ENCODE peak calls at places on chromosomes 11 and 22, in seven cellular contexts. Y is skeletal muscle cell, N is left kidney, O is heart right ventricle, X is HFF-Myc, C is neural crest cell, V is suprapubic skin. E is an unnamed sample.

GRCh38 chr11:93444671-93445073 is 98.5 kb downstream of the SMCO4 start:
- DNase-seq in Y (peak; percentile 23), N (peak; percentile 92), O (no peak), X (no peak), C (peak; percentile 37), V (no peak), E (no peak)

GRCh38 chr22:41943661-41944209 is 3.2 kb downstream of the CENPM start:
- DNase-seq in Y (no peak), N (no peak), O (no peak), X (no peak), C (no peak), V (no peak), E (no peak)

GRCh38 chr11:22203281-22203680 is 10.4 kb downstream of the ANO5 start:
- DNase-seq in Y (no peak), N (no peak), O (no peak), X (no peak), C (no peak), V (no peak), E (no peak)

GRCh38 chr22:34080501-34080900 is 160.2 kb upstream of the LARGE1 start:
- DNase-seq in Y (no peak), N (no peak), O (no peak), X (no peak), C (no peak), V (no peak), E (no peak)

GRCh38 chr11:842370-843002 is at the start of the genes POLR2L and TSPAN4:
- DNase-seq in Y (peak; percentile 64), N (peak; percentile 94), O (peak; percentile 91), X (peak; percentile 62), C (peak; percentile 84), V (peak; percentile 98), E (no peak)

GRCh38 chr22:17307566-17307965 is 61.7 kb upstream of the CECR2 start:
- DNase-seq in Y (no peak), N (peak; percentile 59), O (no peak), X (no peak), C (no peak), V (no peak), E (no peak)

GRCh38 chr11:124884340-124884739 is 13.3 kb downstream of the ROBO4 start:
- DNase-seq in Y (no peak), N (no peak), O (no peak), X (no peak), C (no peak), V (no peak), E (no peak)

GRCh38 chr11:129695543-129696308 is 119.9 kb upstream of the TMEM45B start:
- DNase-seq in Y (no peak), N (peak; percentile 93), O (peak; percentile 24), X (no peak), C (peak; percentile 80), V (no peak), E (peak; percentile 18)

GRCh38 chr22:32859743-32860142 is 58.2 kb downstream of the TIMP3 start:
- DNase-seq in Y (no peak), N (no peak), O (no peak), X (no peak), C (no peak), V (no peak), E (no peak)

GRCh38 chr11:134030853-134031252 is 38.0 kb upstream of the JAM3 start:
- DNase-seq in Y (no peak), N (no peak), O (no peak), X (no peak), C (no peak), V (no peak), E (no peak)

GRCh38 chr11:22670803-22671202 is 4.4 kb downstream of the GAS2 start:
- DNase-seq in Y (no peak), N (peak; percentile 35), O (no peak), X (no peak), C (no peak), V (no peak), E (peak; percentile 25)

GRCh38 chr11:1277936-1278512 is 31.4 kb downstream of the TOLLIP start:
- DNase-seq in Y (no peak), N (peak; percentile 38), O (no peak), X (no peak), C (no peak), V (no peak), E (no peak)

GRCh38 chr22:24153353-24153752 is 27.9 kb upstream of the SUSD2 start:
- DNase-seq in Y (no peak), N (no peak), O (no peak), X (no peak), C (no peak), V (no peak), E (no peak)

GRCh38 chr22:37328017-37328416 is 45.7 kb downstream of the CYTH4 start:
- DNase-seq in Y (peak; percentile 57), N (no peak), O (no peak), X (peak; percentile 95), C (no peak), V (no peak), E (no peak)

GRCh38 chr22:32949719-32950118 is 108.5 kb downstream of the SYN3 start:
- DNase-seq in Y (no peak), N (peak; percentile 77), O (no peak), X (no peak), C (no peak), V (no peak), E (no peak)

GRCh38 chr11:44945639-44946038 is 5.0 kb downstream of the TP53I11 start:
- DNase-seq in Y (no peak), N (no peak), O (peak; percentile 70), X (no peak), C (no peak), V (peak; percentile 90), E (no peak)

GRCh38 chr11:57427692-57428082 is 766 bp upstream of the SLC43A3 start:
- DNase-seq in Y (peak; percentile 74), N (no peak), O (peak; percentile 55), X (no peak), C (no peak), V (peak; percentile 89), E (no peak)

GRCh38 chr22:44357962-44358553 is 45.3 kb upstream of the SHISAL1 start:
- DNase-seq in Y (no peak), N (peak; percentile 85), O (peak; percentile 39), X (no peak), C (no peak), V (peak; percentile 35), E (no peak)

GRCh38 chr11:28566643-28567042 is 458.5 kb downstream of the METTL15 start:
- DNase-seq in Y (peak; percentile 98), N (peak; percentile 85), O (peak; percentile 67), X (peak; percentile 84), C (peak; percentile 20), V (no peak), E (peak; percentile 36)

GRCh38 chr22:29477919-29478318 is 2.1 kb upstream of the NEFH start:
- DNase-seq in Y (no peak), N (peak; percentile 42), O (no peak), X (no peak), C (no peak), V (no peak), E (no peak)

GRCh38 chr11:33730716-33731115 is 5.5 kb downstream of the CD59 start:
- DNase-seq in Y (no peak), N (no peak), O (no peak), X (no peak), C (no peak), V (no peak), E (no peak)

GRCh38 chr22:30402036-30402759 is 5.4 kb downstream of the SEC14L2 start:
- DNase-seq in Y (no peak), N (peak; percentile 8), O (no peak), X (no peak), C (no peak), V (no peak), E (no peak)